ENCODE peak calls at places on chromosomes 5 and 9, in eight cellular contexts. One of them, this sample, is unnamed.
A peak's percentile ranks its signal among the peaks of the same experiment; 100 is the strongest.

GRCh38 chr5:96741911-96742310 is 65.8 kb downstream of the ERAP1 start:
- DNase-seq in GM23248: no peak
- DNase-seq in aorta: no peak
- DNase-seq in left ventricle myocardium inferior: peak; percentile 29
- DNase-seq in mammary epithelial cell: no peak
- DNase-seq in heart right ventricle: no peak
- DNase-seq in right lobe of liver: no peak
- DNase-seq in breast epithelium: no peak
- DNase-seq in this sample: no peak

GRCh38 chr9:24035816-24036215 is 209.8 kb upstream of the ELAVL2 start:
- DNase-seq in GM23248: no peak
- DNase-seq in aorta: no peak
- DNase-seq in left ventricle myocardium inferior: no peak
- DNase-seq in mammary epithelial cell: no peak
- DNase-seq in heart right ventricle: no peak
- DNase-seq in right lobe of liver: no peak
- DNase-seq in breast epithelium: no peak
- DNase-seq in this sample: no peak

GRCh38 chr5:53041740-53042139 is 52.6 kb downstream of the ITGA2 start:
- DNase-seq in GM23248: no peak
- DNase-seq in aorta: no peak
- DNase-seq in left ventricle myocardium inferior: no peak
- DNase-seq in mammary epithelial cell: no peak
- DNase-seq in heart right ventricle: no peak
- DNase-seq in right lobe of liver: no peak
- DNase-seq in breast epithelium: no peak
- DNase-seq in this sample: no peak

GRCh38 chr9:113695901-113696300 is 180.2 kb upstream of the ZNF618 start:
- DNase-seq in GM23248: peak; percentile 30
- DNase-seq in aorta: no peak
- DNase-seq in left ventricle myocardium inferior: no peak
- DNase-seq in mammary epithelial cell: peak; percentile 99
- DNase-seq in heart right ventricle: no peak
- DNase-seq in right lobe of liver: no peak
- DNase-seq in breast epithelium: no peak
- DNase-seq in this sample: no peak

GRCh38 chr5:54793612-54794436 is 191.6 kb downstream of the ESM1 start:
- DNase-seq in GM23248: peak; percentile 40
- DNase-seq in aorta: no peak
- DNase-seq in left ventricle myocardium inferior: no peak
- DNase-seq in mammary epithelial cell: no peak
- DNase-seq in heart right ventricle: no peak
- DNase-seq in right lobe of liver: no peak
- DNase-seq in breast epithelium: no peak
- DNase-seq in this sample: no peak

GRCh38 chr9:132201139-132201538 is 39.3 kb downstream of the NTNG2 start:
- DNase-seq in GM23248: no peak
- DNase-seq in aorta: no peak
- DNase-seq in left ventricle myocardium inferior: no peak
- DNase-seq in mammary epithelial cell: no peak
- DNase-seq in heart right ventricle: no peak
- DNase-seq in right lobe of liver: no peak
- DNase-seq in breast epithelium: no peak
- DNase-seq in this sample: no peak

GRCh38 chr9:114396558-114397218 is 8.9 kb upstream of the AKNA start:
- DNase-seq in GM23248: peak; percentile 83
- DNase-seq in aorta: no peak
- DNase-seq in left ventricle myocardium inferior: no peak
- DNase-seq in mammary epithelial cell: no peak
- DNase-seq in heart right ventricle: no peak
- DNase-seq in right lobe of liver: no peak
- DNase-seq in breast epithelium: peak; percentile 37
- DNase-seq in this sample: peak; percentile 50

GRCh38 chr9:125694478-125694877 is 12.5 kb downstream of the MAPKAP1 start:
- DNase-seq in GM23248: no peak
- DNase-seq in aorta: no peak
- DNase-seq in left ventricle myocardium inferior: no peak
- DNase-seq in mammary epithelial cell: no peak
- DNase-seq in heart right ventricle: no peak
- DNase-seq in right lobe of liver: no peak
- DNase-seq in breast epithelium: no peak
- DNase-seq in this sample: peak; percentile 84

GRCh38 chr9:71146511-71146910 is 25.1 kb upstream of the TRPM3 start:
- DNase-seq in GM23248: no peak
- DNase-seq in aorta: no peak
- DNase-seq in left ventricle myocardium inferior: no peak
- DNase-seq in mammary epithelial cell: peak; percentile 22
- DNase-seq in heart right ventricle: no peak
- DNase-seq in right lobe of liver: no peak
- DNase-seq in breast epithelium: no peak
- DNase-seq in this sample: no peak

DNA sequence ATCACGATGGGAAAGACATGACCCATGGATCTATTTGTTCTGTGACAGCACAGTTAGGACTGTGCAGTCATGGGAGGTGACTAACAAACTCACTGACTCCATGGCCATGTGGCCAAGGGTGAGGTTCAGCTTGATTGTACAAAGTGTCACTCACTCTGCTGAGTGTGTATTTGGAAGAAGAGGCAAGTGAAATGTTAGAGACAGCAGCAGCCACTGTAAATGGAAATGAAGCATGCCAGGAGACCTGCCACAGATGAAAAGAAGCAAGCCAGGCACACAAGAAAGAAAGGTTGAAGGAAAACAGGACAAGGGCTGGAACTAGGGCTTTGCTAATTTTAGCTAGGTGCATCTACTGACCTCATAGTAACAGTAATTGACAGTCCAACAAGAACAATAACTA is 42.7 kb upstream of the PALM2AKAP2 start:
- DNase-seq in GM23248: no peak
- DNase-seq in aorta: no peak
- DNase-seq in left ventricle myocardium inferior: no peak
- DNase-seq in mammary epithelial cell: no peak
- DNase-seq in heart right ventricle: no peak
- DNase-seq in right lobe of liver: no peak
- DNase-seq in breast epithelium: no peak
- DNase-seq in this sample: no peak
- H3K27me3 ChIP-seq in GM23248: no peaks in the 10 kb centered on the region
- H3K27me3 ChIP-seq in aorta: no peaks in the 10 kb centered on the region
- H3K27me3 ChIP-seq in left ventricle myocardium inferior: no peaks in the 10 kb centered on the region
- H3K27me3 ChIP-seq in mammary epithelial cell: no peaks in the 10 kb centered on the region
- H3K27me3 ChIP-seq in heart right ventricle: no peaks in the 10 kb centered on the region
- H3K27me3 ChIP-seq in right lobe of liver: no peaks in the 10 kb centered on the region
- H3K27me3 ChIP-seq in breast epithelium: no peaks in the 10 kb centered on the region
- H3K27me3 ChIP-seq in this sample: peaks cover 3% of the 10 kb centered on the region

DNA sequence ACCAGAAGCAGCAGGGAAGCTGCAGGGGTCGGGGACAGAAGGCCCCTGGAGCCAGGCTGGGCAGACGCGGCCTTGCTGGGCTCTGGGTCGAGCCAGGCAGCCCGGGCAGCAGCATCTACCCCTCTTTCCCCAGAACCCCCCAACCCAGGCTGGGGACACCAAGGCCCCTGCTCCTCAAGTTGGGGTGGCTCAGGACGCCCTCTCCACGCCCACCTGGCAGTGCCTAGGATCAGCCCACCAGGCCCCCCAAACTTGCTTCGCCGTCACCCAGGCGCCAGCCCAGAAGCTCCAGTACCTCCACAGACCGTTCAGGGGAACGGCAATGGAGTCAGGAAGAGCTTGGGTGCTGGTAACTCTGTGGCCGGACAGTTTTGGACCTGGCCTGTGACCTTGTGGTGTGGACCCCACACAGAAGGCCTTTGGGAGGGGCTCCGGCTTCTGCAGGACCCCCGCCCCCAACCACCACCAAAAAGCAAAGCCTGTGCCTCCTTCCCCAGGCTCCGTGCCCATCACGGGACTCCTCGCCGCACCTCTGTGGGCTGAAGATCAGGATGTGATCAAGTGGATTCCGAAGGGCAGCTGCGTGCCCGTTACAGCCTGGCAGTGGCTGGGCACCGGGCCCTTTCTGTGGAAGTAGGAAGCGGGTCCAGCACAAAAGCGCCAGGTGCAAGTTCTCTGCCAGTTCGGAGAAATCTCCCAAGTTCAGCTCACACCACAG is 2.2 kb downstream of the SLC12A7 start:
- DNase-seq in GM23248: no peak
- DNase-seq in aorta: no peak
- DNase-seq in left ventricle myocardium inferior: no peak
- DNase-seq in mammary epithelial cell: no peak
- DNase-seq in heart right ventricle: no peak
- DNase-seq in right lobe of liver: no peak
- DNase-seq in breast epithelium: no peak
- DNase-seq in this sample: no peak
- H3K4me1 ChIP-seq in GM23248: no peaks in the 10 kb centered on the region
- H3K4me1 ChIP-seq in aorta: no peaks in the 10 kb centered on the region
- H3K4me1 ChIP-seq in left ventricle myocardium inferior: peaks cover 74% of the 10 kb centered on the region
- H3K4me1 ChIP-seq in mammary epithelial cell: peaks cover 13% of the 10 kb centered on the region
- H3K4me1 ChIP-seq in heart right ventricle: peaks cover 62% of the 10 kb centered on the region
- H3K4me1 ChIP-seq in right lobe of liver: no peaks in the 10 kb centered on the region
- H3K4me1 ChIP-seq in breast epithelium: peaks cover 10% of the 10 kb centered on the region
- H3K4me1 ChIP-seq in this sample: no peaks in the 10 kb centered on the region

GRCh38 chr9:135087489-135087791 is at the start of gene OLFM1:
- DNase-seq in GM23248: peak; percentile 90
- DNase-seq in aorta: peak; percentile 91
- DNase-seq in left ventricle myocardium inferior: peak; percentile 79
- DNase-seq in mammary epithelial cell: peak; percentile 51
- DNase-seq in heart right ventricle: peak; percentile 82
- DNase-seq in right lobe of liver: peak; percentile 73
- DNase-seq in breast epithelium: peak; percentile 50
- DNase-seq in this sample: peak; percentile 3
- H3K27me3 ChIP-seq in GM23248: peaks cover 10% of the 10 kb centered on the region
- H3K27me3 ChIP-seq in aorta: no peaks in the 10 kb centered on the region
- H3K27me3 ChIP-seq in left ventricle myocardium inferior: peaks cover 63% of the 10 kb centered on the region
- H3K27me3 ChIP-seq in mammary epithelial cell: peaks cover 17% of the 10 kb centered on the region
- H3K27me3 ChIP-seq in heart right ventricle: peaks cover 15% of the 10 kb centered on the region
- H3K27me3 ChIP-seq in right lobe of liver: peaks cover 22% of the 10 kb centered on the region
- H3K27me3 ChIP-seq in breast epithelium: no peaks in the 10 kb centered on the region
- H3K27me3 ChIP-seq in this sample: no peaks in the 10 kb centered on the region

DNA sequence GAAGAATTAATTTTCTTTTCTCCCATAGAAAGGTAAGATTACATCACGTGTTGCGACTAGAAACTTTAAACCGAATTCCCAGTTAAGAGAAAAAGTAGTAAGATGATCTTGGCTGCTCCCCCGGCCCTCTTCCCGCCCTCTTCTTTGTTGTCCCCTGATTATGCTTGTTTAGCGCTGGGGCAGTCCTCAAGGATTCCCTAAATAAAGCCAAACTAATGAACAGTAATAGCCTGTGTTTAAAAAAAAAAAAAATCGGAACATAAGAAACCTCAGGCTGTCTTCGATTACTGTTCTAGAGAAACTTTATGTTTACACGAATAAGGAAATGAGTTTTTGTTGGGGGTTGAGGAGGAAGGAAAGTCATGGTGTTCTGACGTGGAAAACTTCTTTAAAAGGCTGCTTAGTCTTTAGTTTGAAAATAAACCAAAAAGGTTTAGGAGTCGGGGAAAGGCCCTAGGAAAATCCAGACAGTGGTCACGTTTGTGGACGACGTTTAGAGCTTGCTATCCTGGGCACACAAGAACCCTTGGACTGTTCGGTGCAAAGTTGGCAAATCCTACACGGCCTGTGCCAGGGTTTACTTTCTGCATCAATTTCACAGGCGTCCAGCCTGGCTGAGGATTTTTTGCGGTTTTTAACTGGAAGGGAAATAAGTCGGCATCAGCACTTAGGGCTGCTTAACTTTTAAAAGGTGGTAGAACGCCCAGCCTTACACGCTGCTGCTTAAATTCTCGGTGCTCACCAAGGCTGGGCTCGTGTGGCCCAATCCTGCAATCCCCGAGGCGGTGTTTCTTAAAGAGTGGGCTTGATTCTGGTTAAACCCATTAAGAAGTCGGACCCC is 1.1 kb upstream of the MAT2B start:
- DNase-seq in GM23248: peak; percentile 79
- DNase-seq in aorta: no peak
- DNase-seq in left ventricle myocardium inferior: peak; percentile 23
- DNase-seq in mammary epithelial cell: peak; percentile 59
- DNase-seq in heart right ventricle: peak; percentile 16
- DNase-seq in right lobe of liver: peak; percentile 76
- DNase-seq in breast epithelium: peak; percentile 73
- DNase-seq in this sample: peak; percentile 62
- H3K4me1 ChIP-seq in GM23248: peaks cover 33% of the 10 kb centered on the region
- H3K4me1 ChIP-seq in aorta: no peaks in the 10 kb centered on the region
- H3K4me1 ChIP-seq in left ventricle myocardium inferior: peaks cover 69% of the 10 kb centered on the region
- H3K4me1 ChIP-seq in mammary epithelial cell: peaks cover 14% of the 10 kb centered on the region
- H3K4me1 ChIP-seq in heart right ventricle: peaks cover 51% of the 10 kb centered on the region
- H3K4me1 ChIP-seq in right lobe of liver: no peaks in the 10 kb centered on the region
- H3K4me1 ChIP-seq in breast epithelium: peaks cover 18% of the 10 kb centered on the region
- H3K4me1 ChIP-seq in this sample: peaks cover 34% of the 10 kb centered on the region

GRCh38 chr5:32057157-32058096 is 116.7 kb downstream of the GOLPH3 start:
- DNase-seq in GM23248: peak; percentile 34
- DNase-seq in aorta: no peak
- DNase-seq in left ventricle myocardium inferior: no peak
- DNase-seq in mammary epithelial cell: no peak
- DNase-seq in heart right ventricle: no peak
- DNase-seq in right lobe of liver: no peak
- DNase-seq in breast epithelium: no peak
- DNase-seq in this sample: no peak

GRCh38 chr5:32055891-32056866 is 117.9 kb downstream of the GOLPH3 start:
- DNase-seq in GM23248: no peak
- DNase-seq in aorta: no peak
- DNase-seq in left ventricle myocardium inferior: no peak
- DNase-seq in mammary epithelial cell: no peak
- DNase-seq in heart right ventricle: no peak
- DNase-seq in right lobe of liver: no peak
- DNase-seq in breast epithelium: no peak
- DNase-seq in this sample: no peak

GRCh38 chr5:32047056-32047455 is 127.1 kb downstream of the GOLPH3 start:
- DNase-seq in GM23248: peak; percentile 32
- DNase-seq in aorta: no peak
- DNase-seq in left ventricle myocardium inferior: no peak
- DNase-seq in mammary epithelial cell: no peak
- DNase-seq in heart right ventricle: no peak
- DNase-seq in right lobe of liver: no peak
- DNase-seq in breast epithelium: no peak
- DNase-seq in this sample: no peak

GRCh38 chr5:32051796-32052195 is 122.3 kb downstream of the GOLPH3 start:
- DNase-seq in GM23248: no peak
- DNase-seq in aorta: no peak
- DNase-seq in left ventricle myocardium inferior: no peak
- DNase-seq in mammary epithelial cell: no peak
- DNase-seq in heart right ventricle: no peak
- DNase-seq in right lobe of liver: no peak
- DNase-seq in breast epithelium: no peak
- DNase-seq in this sample: no peak
- H3K27me3 ChIP-seq in GM23248: peaks cover 91% of the 10 kb centered on the region
- H3K27me3 ChIP-seq in aorta: no peaks in the 10 kb centered on the region
- H3K27me3 ChIP-seq in left ventricle myocardium inferior: no peaks in the 10 kb centered on the region
- H3K27me3 ChIP-seq in mammary epithelial cell: peaks cover 18% of the 10 kb centered on the region
- H3K27me3 ChIP-seq in heart right ventricle: no peaks in the 10 kb centered on the region
- H3K27me3 ChIP-seq in right lobe of liver: no peaks in the 10 kb centered on the region
- H3K27me3 ChIP-seq in breast epithelium: no peaks in the 10 kb centered on the region
- H3K27me3 ChIP-seq in this sample: no peaks in the 10 kb centered on the region

DNA sequence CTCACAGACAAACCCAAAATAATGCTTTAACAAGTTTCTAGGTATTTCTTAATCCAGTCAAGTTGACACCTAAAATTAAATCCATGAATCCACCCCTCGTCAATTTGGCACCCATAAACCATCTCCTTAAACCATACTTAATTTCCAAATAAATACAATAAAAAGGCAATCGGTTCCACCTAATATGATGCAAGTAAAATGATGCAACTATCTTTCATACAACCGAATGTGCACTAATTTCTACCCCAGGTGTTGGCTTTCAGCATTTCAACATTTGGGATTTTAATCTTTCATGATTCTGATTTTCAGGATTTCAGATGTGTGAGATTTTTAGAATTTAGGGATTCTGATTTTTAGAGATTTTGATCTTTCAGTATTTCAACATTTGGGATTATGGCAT is 17.3 kb downstream of the PRKAA1 start:
- DNase-seq in GM23248: no peak
- DNase-seq in aorta: no peak
- DNase-seq in left ventricle myocardium inferior: no peak
- DNase-seq in mammary epithelial cell: no peak
- DNase-seq in heart right ventricle: no peak
- DNase-seq in right lobe of liver: no peak
- DNase-seq in breast epithelium: no peak
- DNase-seq in this sample: no peak
- H3K4me1 ChIP-seq in GM23248: peaks cover 28% of the 10 kb centered on the region
- H3K4me1 ChIP-seq in aorta: peaks cover 1% of the 10 kb centered on the region
- H3K4me1 ChIP-seq in left ventricle myocardium inferior: peaks cover 58% of the 10 kb centered on the region
- H3K4me1 ChIP-seq in mammary epithelial cell: peaks cover 9% of the 10 kb centered on the region
- H3K4me1 ChIP-seq in heart right ventricle: peaks cover 30% of the 10 kb centered on the region
- H3K4me1 ChIP-seq in right lobe of liver: peaks cover under 1% of the 10 kb centered on the region
- H3K4me1 ChIP-seq in breast epithelium: peaks cover 11% of the 10 kb centered on the region
- H3K4me1 ChIP-seq in this sample: no peaks in the 10 kb centered on the region

This sample was measured in HAP-1.